ENCODE peak calls at places on chromosomes 2 and 18, in four cellular contexts. One of them, this sample, is unnamed.

GRCh38 chr18:12968115-12968514 is 20.3 kb downstream of the SEH1L start:
- DNase-seq in GM12878: no peak
- DNase-seq in HCT116: no peak
- DNase-seq in K562: no peak
- DNase-seq in this sample: no peak

GRCh38 chr2:54336136-54336976 is 80.3 kb upstream of the TSPYL6 start:
- DNase-seq in K562: no peak
- DNase-seq in GM12878: no peak
- DNase-seq in HCT116: no peak
- DNase-seq in this sample: no peak

GRCh38 chr2:120736955-120737801 is 1.5 kb downstream of the GLI2 start:
- DNase-seq in HCT116: no peak
- DNase-seq in GM12878: no peak
- DNase-seq in K562: no peak
- DNase-seq in this sample: peak; percentile 73

GRCh38 chr18:23213200-23213599 is 77.9 kb downstream of the CABLES1 start:
- DNase-seq in K562: no peak
- DNase-seq in HCT116: no peak
- DNase-seq in GM12878: no peak
- DNase-seq in this sample: no peak

GRCh38 chr18:31102020-31102684 is at the start of gene DSC2:
- DNase-seq in HCT116: no peak
- DNase-seq in K562: peak; percentile 37
- DNase-seq in GM12878: no peak
- DNase-seq in this sample: peak; percentile 72

GRCh38 chr2:54763636-54764291 is 40.3 kb downstream of the EML6 start:
- DNase-seq in GM12878: no peak
- DNase-seq in HCT116: no peak
- DNase-seq in K562: no peak
- DNase-seq in this sample: peak; percentile 60

GRCh38 chr2:47339745-47340541 is 63.0 kb upstream of the MSH2 start:
- DNase-seq in HCT116: peak; percentile 92
- DNase-seq in K562: no peak
- DNase-seq in GM12878: no peak
- DNase-seq in this sample: no peak

GRCh38 chr2:181848356-181848876 is 43.1 kb upstream of the ITPRID2 start:
- DNase-seq in K562: no peak
- DNase-seq in HCT116: no peak
- DNase-seq in GM12878: no peak
- DNase-seq in this sample: no peak

GRCh38 chr2:79977782-79978181 is 326.8 kb downstream of the LRRTM1 start:
- DNase-seq in K562: no peak
- DNase-seq in GM12878: no peak
- DNase-seq in HCT116: no peak
- DNase-seq in this sample: no peak

GRCh38 chr2:12506846-12507245 is 209.9 kb upstream of the TRIB2 start:
- DNase-seq in HCT116: no peak
- DNase-seq in K562: no peak
- DNase-seq in GM12878: no peak
- DNase-seq in this sample: no peak

GRCh38 chr18:78709271-78709809 is 270.3 kb upstream of the SALL3 start:
- DNase-seq in HCT116: no peak
- DNase-seq in GM12878: no peak
- DNase-seq in K562: no peak
- DNase-seq in this sample: no peak

DNA sequence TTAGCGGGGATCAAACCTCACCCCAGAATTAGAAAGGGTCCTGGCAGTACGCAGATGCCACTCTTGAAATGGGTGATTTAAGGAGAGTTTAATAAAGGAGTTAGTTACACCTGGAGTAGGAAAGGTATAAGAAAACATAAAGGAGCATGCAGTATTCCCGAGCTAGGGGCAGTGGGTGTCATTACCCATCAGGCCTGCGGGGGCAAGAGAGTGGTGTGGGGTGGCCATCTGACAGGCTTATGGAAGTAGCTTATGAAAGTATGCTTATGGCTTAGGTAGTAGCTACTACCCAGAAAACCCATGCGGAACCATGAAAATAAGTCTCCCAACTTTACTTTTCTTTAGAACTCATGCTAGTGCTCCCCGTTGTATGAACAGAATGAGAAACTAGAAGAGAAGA is 568.9 kb upstream of the ACVR2A start:
- DNase-seq in HCT116: peak; percentile 21
- DNase-seq in GM12878: no peak
- DNase-seq in K562: no peak
- DNase-seq in this sample: peak; percentile 46
- TF ChIP-seq SP1 in HCT116: no peak
- TF ChIP-seq SP1 in GM12878: no peak
- TF ChIP-seq SP1 in K562: no peak
- TF ChIP-seq SP1 in this sample: no peak

GRCh38 chr2:132583666-132584360 is 86.2 kb downstream of the LYPD1 start:
- DNase-seq in GM12878: no peak
- DNase-seq in K562: no peak
- DNase-seq in HCT116: no peak
- DNase-seq in this sample: no peak

GRCh38 chr2:132585982-132586608 is 83.9 kb downstream of the LYPD1 start:
- DNase-seq in HCT116: no peak
- DNase-seq in GM12878: no peak
- DNase-seq in K562: no peak
- DNase-seq in this sample: no peak

GRCh38 chr2:132584976-132585817 is 84.8 kb downstream of the LYPD1 start:
- DNase-seq in K562: no peak
- DNase-seq in HCT116: no peak
- DNase-seq in GM12878: no peak
- DNase-seq in this sample: no peak

GRCh38 chr2:132581917-132582316 is 88.1 kb downstream of the LYPD1 start:
- DNase-seq in GM12878: no peak
- DNase-seq in K562: no peak
- DNase-seq in HCT116: no peak
- DNase-seq in this sample: no peak

GRCh38 chr2:132582360-132582759 is 87.6 kb downstream of the LYPD1 start:
- DNase-seq in K562: no peak
- DNase-seq in HCT116: no peak
- DNase-seq in GM12878: no peak
- DNase-seq in this sample: no peak
- TF ChIP-seq CTCF in K562: no peak
- TF ChIP-seq CTCF in HCT116: no peak
- TF ChIP-seq CTCF in GM12878: no peak
- TF ChIP-seq CTCF in this sample: no peak

DNA sequence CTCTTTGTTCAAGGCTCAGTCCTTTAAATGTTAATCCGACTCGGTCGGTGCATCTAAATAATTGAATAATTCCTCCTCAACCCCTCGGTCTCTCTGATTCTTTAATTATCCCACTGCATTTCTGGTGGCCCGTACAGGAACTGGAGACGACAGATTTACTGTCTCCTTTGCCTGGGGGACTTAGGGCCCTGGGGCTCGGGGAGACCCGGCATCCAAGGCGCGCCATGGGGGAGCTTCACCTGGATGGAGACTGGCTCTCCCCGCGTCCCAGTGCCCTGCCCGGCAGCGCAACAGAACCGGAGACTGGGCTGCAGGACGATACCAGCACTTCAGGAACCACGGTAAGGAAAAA is 47.7 kb upstream of the SELENOI start:
- DNase-seq in HCT116: no peak
- DNase-seq in K562: no peak
- DNase-seq in GM12878: no peak
- DNase-seq in this sample: peak; percentile 60
- TF ChIP-seq SP1 in HCT116: no peak
- TF ChIP-seq SP1 in K562: no peak
- TF ChIP-seq SP1 in GM12878: no peak
- TF ChIP-seq SP1 in this sample: no peak

GRCh38 chr2:72325592-72326422 is 178.1 kb upstream of the CYP26B1 start:
- DNase-seq in K562: peak; percentile 25
- DNase-seq in GM12878: no peak
- DNase-seq in HCT116: no peak
- DNase-seq in this sample: peak; percentile 72
- TF ChIP-seq CTCF in K562: peak; percentile 67
- TF ChIP-seq CTCF in GM12878: peak; percentile 81
- TF ChIP-seq CTCF in HCT116: peak; percentile 32
- TF ChIP-seq CTCF in this sample: peak; percentile 73

DNA sequence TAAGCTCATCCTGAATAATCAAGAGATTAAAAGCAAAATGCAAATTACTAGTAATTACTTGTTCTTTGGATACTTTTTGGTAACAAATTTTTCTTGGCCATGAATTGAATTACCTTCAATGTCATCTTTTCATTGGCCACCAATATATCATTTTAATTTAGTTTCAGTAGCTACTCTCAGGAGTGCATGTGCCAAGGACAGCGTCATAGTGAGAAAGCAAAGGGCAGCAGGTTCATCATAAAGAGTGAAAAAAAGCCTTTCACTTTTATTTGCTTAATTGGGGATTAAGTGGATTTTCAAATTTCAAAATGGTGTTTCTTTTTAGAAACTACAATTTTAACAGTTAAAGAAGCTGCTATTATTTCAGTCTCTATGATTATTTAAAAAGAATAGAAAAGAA is 815.2 kb downstream of the NR4A2 start:
- DNase-seq in K562: no peak
- DNase-seq in GM12878: no peak
- DNase-seq in HCT116: no peak
- DNase-seq in this sample: no peak
- TF ChIP-seq SP1 in K562: no peak
- TF ChIP-seq SP1 in GM12878: no peak
- TF ChIP-seq SP1 in HCT116: no peak
- TF ChIP-seq SP1 in this sample: no peak

GRCh38 chr2:207224391-207224790 is 58.6 kb upstream of the KLF7 start:
- DNase-seq in K562: no peak
- DNase-seq in GM12878: no peak
- DNase-seq in HCT116: no peak
- DNase-seq in this sample: no peak

GRCh38 chr2:207221731-207222130 is 56.0 kb upstream of the KLF7 start:
- DNase-seq in HCT116: no peak
- DNase-seq in K562: no peak
- DNase-seq in GM12878: no peak
- DNase-seq in this sample: no peak

GRCh38 chr2:207225773-207226172 is 60.0 kb upstream of the KLF7 start:
- DNase-seq in K562: no peak
- DNase-seq in GM12878: no peak
- DNase-seq in HCT116: no peak
- DNase-seq in this sample: no peak

GRCh38 chr2:207224814-207225482 is 59.2 kb upstream of the KLF7 start:
- DNase-seq in HCT116: no peak
- DNase-seq in GM12878: no peak
- DNase-seq in K562: no peak
- DNase-seq in this sample: no peak

DNA sequence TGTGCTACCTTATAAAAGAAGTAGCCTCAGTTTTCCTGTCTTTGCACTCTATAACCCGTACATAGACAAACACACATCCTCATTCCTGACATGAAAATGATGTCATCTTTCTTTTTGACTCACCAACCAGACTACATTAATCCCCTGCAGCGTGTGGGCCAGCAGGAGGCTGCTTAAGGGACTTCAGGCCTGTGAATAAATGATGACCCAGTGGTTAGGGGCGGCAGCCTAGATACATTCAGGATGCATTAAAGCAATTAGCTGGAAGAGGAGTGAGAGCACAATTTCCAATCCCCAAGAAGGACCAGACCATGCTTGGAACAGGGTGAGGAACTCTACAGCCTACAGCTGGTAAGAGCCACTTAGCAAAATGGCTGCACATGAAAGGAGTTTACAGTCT is 57.3 kb upstream of the KLF7 start:
- DNase-seq in GM12878: peak; percentile 41
- DNase-seq in HCT116: no peak
- DNase-seq in K562: no peak
- DNase-seq in this sample: no peak
- TF ChIP-seq CTCF in GM12878: no peak
- TF ChIP-seq CTCF in HCT116: no peak
- TF ChIP-seq CTCF in K562: no peak
- TF ChIP-seq CTCF in this sample: no peak

GRCh38 chr2:109386004-109386695 is 227.6 kb downstream of the SEPTIN10 start:
- DNase-seq in K562: no peak
- DNase-seq in GM12878: no peak
- DNase-seq in HCT116: no peak
- DNase-seq in this sample: peak; percentile 42

GRCh38 chr2:109383505-109384307 is 230.1 kb downstream of the SEPTIN10 start:
- DNase-seq in GM12878: no peak
- DNase-seq in K562: no peak
- DNase-seq in HCT116: no peak
- DNase-seq in this sample: peak; percentile 7

GRCh38 chr2:109382946-109383345 is 230.8 kb downstream of the SEPTIN10 start:
- DNase-seq in HCT116: no peak
- DNase-seq in GM12878: no peak
- DNase-seq in K562: no peak
- DNase-seq in this sample: peak; percentile 20

GRCh38 chr2:109385506-109385905 is 228.3 kb downstream of the SEPTIN10 start:
- DNase-seq in K562: no peak
- DNase-seq in GM12878: no peak
- DNase-seq in HCT116: no peak
- DNase-seq in this sample: no peak

GRCh38 chr2:109384308-109385271 is 229.2 kb downstream of the SEPTIN10 start:
- DNase-seq in K562: no peak
- DNase-seq in HCT116: no peak
- DNase-seq in GM12878: no peak
- DNase-seq in this sample: no peak
- TF ChIP-seq SP1 in K562: no peak
- TF ChIP-seq SP1 in HCT116: no peak
- TF ChIP-seq SP1 in GM12878: no peak
- TF ChIP-seq SP1 in this sample: no peak

GRCh38 chr2:62014102-62014501 is 108.6 kb downstream of the COMMD1 start:
- DNase-seq in GM12878: no peak
- DNase-seq in K562: no peak
- DNase-seq in HCT116: no peak
- DNase-seq in this sample: no peak
- TF ChIP-seq CTCF in GM12878: no peak
- TF ChIP-seq CTCF in K562: no peak
- TF ChIP-seq CTCF in HCT116: no peak
- TF ChIP-seq CTCF in this sample: no peak

GRCh38 chr2:240638517-240639160 is 13.4 kb downstream of the GPR35 start:
- DNase-seq in HCT116: no peak
- DNase-seq in GM12878: no peak
- DNase-seq in K562: no peak
- DNase-seq in this sample: no peak
- TF ChIP-seq SP1 in HCT116: no peak
- TF ChIP-seq SP1 in GM12878: no peak
- TF ChIP-seq SP1 in K562: no peak
- TF ChIP-seq SP1 in this sample: no peak

This sample was measured in WTC11.